ENCODE peak calls at places on chromosomes 3 and 15, in four cellular contexts. H is K562, T is HepG2, R is GM12878. S is an unnamed sample.

GRCh38 chr15:100108846-100109245 is 232.9 kb downstream of the ADAMTS17 start:
- DNase-seq in H (no peak), T (no peak), R (no peak), S (no peak)

GRCh38 chr3:113194747-113195400 is 16.5 kb upstream of the BOC start:
- DNase-seq in R (no peak), H (no peak), T (no peak), S (no peak)

GRCh38 chr3:152910211-152910610 is 75.3 kb downstream of the P2RY1 start:
- DNase-seq in T (peak; percentile 4), H (no peak), R (no peak), S (no peak)

GRCh38 chr15:79381593-79381992 is 50.5 kb upstream of the MINAR1 start:
- DNase-seq in R (no peak), T (peak; percentile 4), H (no peak), S (no peak)

GRCh38 chr3:186931487-186932280 is 1.4 kb downstream of the ST6GAL1 start:
- DNase-seq in T (peak; percentile 78), H (peak; percentile 46), R (no peak), S (no peak)

GRCh38 chr15:89121414-89121813 is 33.2 kb downstream of the ABHD2 start:
- DNase-seq in R (no peak), H (no peak), T (peak; percentile 78), S (no peak)

GRCh38 chr3:45055411-45056143 is 29.5 kb downstream of the CLEC3B start:
- DNase-seq in H (peak; percentile 59), T (peak; percentile 65), R (no peak), S (no peak)

GRCh38 chr3:143120716-143121239 is 1.2 kb downstream of the CHST2 start:
- DNase-seq in R (no peak), H (peak; percentile 38), T (no peak), S (peak; percentile 57)

GRCh38 chr15:81302605-81303204 is 21.2 kb downstream of the STARD5 start:
- DNase-seq in T (no peak), R (no peak), H (no peak), S (no peak)

GRCh38 chr15:51842852-51843737 is 13.6 kb downstream of the TMOD3 start:
- DNase-seq in R (no peak), T (peak; percentile 71), H (no peak), S (no peak)

GRCh38 chr3:70849911-70850699 is 537.7 kb upstream of the MDFIC2 start:
- DNase-seq in T (no peak), H (no peak), R (no peak), S (no peak)

GRCh38 chr3:72739521-72740466 is 108.5 kb downstream of the SHQ1 start:
- DNase-seq in H (peak; percentile 40), T (no peak), R (no peak), S (no peak)

GRCh38 chr3:123374016-123374415 is 74.9 kb downstream of the ADCY5 start:
- DNase-seq in T (no peak), R (no peak), H (no peak), S (no peak)

GRCh38 chr3:17213102-17213501 is 328.3 kb downstream of the PLCL2 start:
- DNase-seq in T (peak; percentile 55), H (no peak), R (no peak), S (no peak)

GRCh38 chr3:55486857-55487375 is at the start of gene WNT5A:
- DNase-seq in H (no peak), R (no peak), T (no peak), S (peak; percentile 45)

GRCh38 chr3:106277731-106278130 is 408.9 kb upstream of the CBLB start:
- DNase-seq in T (no peak), R (no peak), H (no peak), S (no peak)

GRCh38 chr3:9078561-9079240 is 115.4 kb upstream of the RAD18 start:
- DNase-seq in T (peak; percentile 9), R (no peak), H (peak; percentile 45), S (peak; percentile 28)

GRCh38 chr3:152243301-152243711 is 25.4 kb upstream of the MBNL1 start:
- DNase-seq in R (peak; percentile 74), T (peak; percentile 10), H (peak; percentile 48), S (no peak)

GRCh38 chr3:108705045-108705444 is 52.2 kb downstream of the RETNLB start:
- DNase-seq in H (no peak), T (no peak), R (no peak), S (no peak)

GRCh38 chr3:83063457-83063856 is 1302.0 kb upstream of the GBE1 start:
- DNase-seq in T (no peak), H (no peak), R (no peak), S (no peak)

DNA sequence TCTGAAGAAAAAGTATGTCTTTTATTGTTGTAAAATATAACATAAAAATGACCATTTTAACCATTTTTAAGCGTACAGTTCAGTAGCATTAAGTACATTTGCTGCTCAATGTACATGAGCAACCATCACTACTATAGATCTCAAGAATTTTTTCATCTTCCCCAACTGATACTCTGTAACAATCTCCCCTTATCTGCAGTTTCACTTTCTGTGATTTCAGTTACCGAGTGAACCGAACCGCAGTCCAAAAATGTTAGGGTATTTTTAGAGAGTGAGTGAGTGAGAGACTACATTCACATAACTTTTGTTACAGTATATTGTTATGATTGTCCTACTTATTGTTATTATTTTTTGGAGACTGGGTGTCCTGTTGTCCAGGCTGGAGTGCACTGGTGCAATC is 9.0 kb upstream of the SLC25A26 start:
- DNase-seq in H (no peak), T (no peak), R (no peak), S (no peak)
- TF ChIP-seq FOXK2 in H (no peak), T (no peak), R (no peak), S (no peak)

GRCh38 chr3:124530916-124531315 is 199.3 kb upstream of the UMPS start:
- DNase-seq in T (no peak), H (no peak), R (no peak), S (no peak)

GRCh38 chr3:124532071-124532470 is 198.2 kb upstream of the UMPS start:
- DNase-seq in H (no peak), T (no peak), R (no peak), S (no peak)

GRCh38 chr3:124535306-124535705 is 194.9 kb upstream of the UMPS start:
- DNase-seq in H (no peak), R (no peak), T (no peak), S (no peak)

GRCh38 chr3:124526601-124527000 is 203.7 kb upstream of the UMPS start:
- DNase-seq in H (no peak), R (no peak), T (peak; percentile 3), S (peak; percentile 10)

DNA sequence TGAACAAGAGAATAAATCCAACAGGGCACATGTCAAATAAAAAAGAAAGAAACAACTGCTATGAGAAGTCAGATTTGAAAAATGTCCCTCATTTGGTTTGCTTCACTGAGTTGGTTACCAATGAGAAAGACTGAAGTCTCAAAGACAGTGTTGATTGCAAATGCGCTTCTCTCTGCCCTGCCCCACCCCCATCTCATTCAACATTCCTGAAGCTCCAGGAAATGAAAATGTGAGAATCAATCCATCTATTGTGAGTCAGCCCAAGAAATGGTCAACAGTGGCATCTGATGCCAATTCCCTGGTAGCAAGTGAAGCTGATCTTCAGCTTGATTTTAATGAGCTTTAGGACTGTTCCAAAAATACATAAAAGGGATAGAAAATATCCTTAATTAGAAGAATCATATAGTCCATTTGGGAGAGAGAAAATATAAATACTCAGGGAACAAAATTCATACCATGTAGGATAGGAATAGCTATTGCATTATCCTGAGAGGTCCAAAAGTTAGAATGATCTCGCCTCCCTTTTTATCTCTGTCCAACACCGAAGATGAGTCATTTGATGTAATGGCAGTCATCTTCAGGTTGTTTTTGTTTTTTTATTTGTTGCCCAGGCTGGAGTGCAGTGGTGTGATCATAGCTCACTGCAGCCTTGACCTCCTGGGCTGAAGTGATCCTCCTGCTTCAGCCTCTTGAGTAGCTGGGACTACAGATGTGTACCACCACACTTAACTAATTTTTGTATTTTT is 200.3 kb upstream of the UMPS start:
- DNase-seq in T (no peak), H (no peak), R (no peak), S (no peak)
- TF ChIP-seq TARDBP in T (no peak), H (no peak), R (no peak), S (no peak)

DNA sequence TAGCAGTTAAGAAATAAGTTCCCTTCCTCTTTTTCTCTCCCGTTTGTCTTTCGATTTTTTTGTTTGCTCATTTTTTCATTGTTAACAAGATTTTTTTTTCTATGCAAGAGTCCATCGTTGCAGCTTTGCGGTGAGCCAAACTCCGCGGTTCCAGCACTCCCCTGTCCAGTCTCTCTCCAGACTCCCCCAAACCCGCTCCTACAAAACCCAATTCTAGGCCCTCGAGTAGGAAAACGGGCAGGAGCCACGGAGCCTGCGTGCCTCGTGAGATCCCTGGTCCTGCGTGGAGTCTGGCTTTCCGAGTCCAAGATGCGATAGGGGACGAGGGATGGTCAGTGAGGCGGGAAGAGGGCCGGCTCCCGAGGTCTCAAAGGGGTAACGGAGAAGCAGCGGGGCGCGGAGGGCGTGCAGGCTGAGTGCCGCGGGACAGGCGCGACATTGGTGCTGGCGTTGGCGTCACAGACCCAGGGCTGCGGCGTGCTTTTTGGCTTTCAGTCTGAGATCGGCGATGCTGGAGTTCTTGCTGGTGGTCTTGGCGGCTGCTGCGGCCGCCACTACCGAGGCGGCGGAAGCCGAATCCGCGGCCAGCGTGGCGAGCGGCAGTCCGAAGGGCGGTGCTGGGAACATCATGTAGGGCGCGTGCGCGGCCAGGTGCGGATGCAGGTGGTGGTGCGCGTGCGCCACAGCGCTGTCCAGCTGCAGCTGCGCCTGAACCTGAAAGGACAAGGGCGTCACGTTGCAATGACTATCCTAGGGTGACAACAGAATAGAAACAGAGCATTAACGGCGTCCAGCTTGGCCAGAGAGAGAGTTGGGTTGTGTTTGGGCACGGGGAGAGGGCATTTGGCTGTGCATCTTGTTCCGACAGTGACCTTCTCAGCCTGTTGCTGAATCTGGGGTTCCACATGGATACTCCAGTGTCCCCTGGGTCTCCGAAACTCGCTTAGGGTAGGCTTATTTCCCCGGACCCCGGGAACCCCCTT is 8.4 kb downstream of the SHOX2 start:
- DNase-seq in H (no peak), T (peak; percentile 76), R (peak; percentile 54), S (no peak)
- TF ChIP-seq FOXK2 in H (no peak), T (no peak), R (no peak), S (no peak)

DNA sequence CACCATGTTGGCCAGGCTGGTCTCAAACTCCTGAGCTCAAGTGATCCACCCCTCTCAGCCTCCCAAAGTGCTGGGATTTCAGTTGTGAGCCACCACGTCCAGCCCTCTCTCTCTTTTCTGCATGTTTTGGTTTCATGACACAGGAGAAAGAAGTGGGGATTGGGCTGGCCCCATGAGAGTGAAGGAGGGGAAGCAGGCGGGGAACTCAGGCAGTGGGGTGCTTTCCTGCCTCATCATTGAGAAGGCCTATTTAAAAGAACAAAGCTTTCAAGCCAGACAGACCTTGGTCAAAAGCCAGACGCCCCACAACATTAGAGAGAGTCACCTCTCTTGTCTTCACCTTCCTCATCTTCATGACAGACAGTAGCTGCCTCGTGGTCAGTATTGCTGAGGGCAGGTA is 15.9 kb downstream of the PSTPIP1 start:
- DNase-seq in R (no peak), T (no peak), H (no peak), S (no peak)
- TF ChIP-seq TARDBP in R (no peak), T (no peak), H (no peak), S (no peak)